ENCODE peak calls at places on chromosomes 6 and 20, in five cellular contexts. P is fibroblast of the conjunctiva, J is HS-5, X is T-helper 2 cell, O is dorsolateral prefrontal cortex. R is an unnamed sample.

GRCh38 chr6:127811939-127812338 is 88.9 kb downstream of the THEMIS start:
- DNase-seq in J (no peak), O (no peak), P (no peak), X (no peak), R (no peak)

GRCh38 chr6:167817729-167818128 is 9.0 kb upstream of the AFDN start:
- DNase-seq in J (no peak), O (no peak), P (no peak), X (no peak), R (no peak)

GRCh38 chr6:155493694-155494143 is 38.1 kb upstream of the NOX3 start:
- DNase-seq in P (peak), J (peak), X (no peak), O (no peak), R (peak)

GRCh38 chr6:97440590-97441176 is 157.7 kb upstream of the MMS22L start:
- DNase-seq in X (no peak), J (peak), O (peak), P (no peak), R (peak)

GRCh38 chr6:161374971-161375873 is 101.4 kb upstream of the AGPAT4 start:
- DNase-seq in X (no peak), J (no peak), P (no peak), O (peak), R (peak)

GRCh38 chr6:138099832-138100231 is 7.4 kb downstream of the PERP start:
- DNase-seq in P (peak), O (no peak), J (peak), X (no peak), R (no peak)

GRCh38 chr20:45235995-45236394 is 14.8 kb downstream of the SEMG2 start:
- DNase-seq in X (no peak), O (no peak), J (no peak), P (no peak), R (no peak)

GRCh38 chr6:26224940-26225847 is 138.0 kb downstream of the HFE start:
- DNase-seq in J (no peak), O (no peak), P (peak), X (no peak), R (no peak)

GRCh38 chr20:39913274-39913673 is 775.8 kb downstream of the MAFB start:
- DNase-seq in J (no peak), P (no peak), O (no peak), X (no peak), R (no peak)

GRCh38 chr6:80789912-80790635 is 683.6 kb downstream of the BCKDHB start:
- DNase-seq in O (no peak), P (peak), X (no peak), J (no peak), R (no peak)

GRCh38 chr6:111551521-111552231 is 54.0 kb downstream of the TRAF3IP2 start:
- DNase-seq in O (peak), X (no peak), P (no peak), J (no peak), R (no peak)

GRCh38 chr6:104771258-104771832 is 88.4 kb downstream of the HACE1 start:
- DNase-seq in O (no peak), X (no peak), J (peak), P (peak), R (no peak)

GRCh38 chr20:3239867-3240775 is 1.1 kb upstream of the SLC4A11 start:
- DNase-seq in O (no peak), P (no peak), X (no peak), J (no peak), R (no peak)

GRCh38 chr6:160337301-160337700 is 10.9 kb upstream of the SLC22A3 start:
- DNase-seq in P (no peak), X (no peak), O (no peak), J (peak), R (no peak)

GRCh38 chr6:73873081-73873480 is 177.1 kb downstream of the CD109 start:
- DNase-seq in X (no peak), O (no peak), J (no peak), P (no peak), R (no peak)

GRCh38 chr20:63499333-63499969 is 568 bp upstream of the EEF1A2 start:
- DNase-seq in P (no peak), O (no peak), X (no peak), J (no peak), R (no peak)

GRCh38 chr20:34111057-34111711 is 859 bp downstream of the EIF2S2 start:
- DNase-seq in O (no peak), J (no peak), P (no peak), X (no peak), R (no peak)

R was measured in posterior cingulate gyrus.